ENCODE peak calls at places on chromosomes 2 and 18, in six cellular contexts. I is fibroblast of mammary gland, Y is heart left ventricle, K is spleen, V is IMR-90, U is foreskin keratinocyte. X is an unnamed sample.
A peak's percentile ranks its signal among the peaks of the same experiment; 100 is the strongest.

GRCh38 chr2:162731917-162732804 is 106.4 kb downstream of the KCNH7 start:
- DNase-seq in I (no peak), Y (no peak), K (no peak), V (no peak), U (no peak), X (no peak)

GRCh38 chr2:27071277-27071989 is at the start of gene OST4:
- DNase-seq in I (peak; percentile 89), Y (peak; percentile 96), K (peak; percentile 99), V (peak; percentile 92), U (peak; percentile 82), X (peak; percentile 84)

GRCh38 chr2:169676357-169676756 is 17.8 kb downstream of the CFAP210 start:
- DNase-seq in I (no peak), Y (no peak), K (no peak), V (no peak), U (no peak), X (no peak)

GRCh38 chr2:142415461-142415860 is 284.6 kb upstream of the LRP1B start:
- DNase-seq in I (no peak), Y (no peak), K (no peak), V (no peak), U (no peak), X (no peak)

GRCh38 chr18:58308463-58308862 is 264.4 kb downstream of the NEDD4L start:
- DNase-seq in I (no peak), Y (no peak), K (no peak), V (no peak), U (no peak), X (no peak)

GRCh38 chr2:126947090-126947404 is 48.4 kb downstream of the TEX51 start:
- DNase-seq in I (no peak), Y (no peak), K (no peak), V (no peak), U (no peak), X (no peak)

GRCh38 chr2:64448069-64448468 is 5.9 kb upstream of the LGALSL start:
- DNase-seq in I (no peak), Y (no peak), K (no peak), V (no peak), U (no peak), X (no peak)

GRCh38 chr2:127218843-127219715 is 1.0 kb downstream of the CYP27C1 start:
- DNase-seq in I (no peak), Y (no peak), K (no peak), V (no peak), U (no peak), X (no peak)

GRCh38 chr2:143759455-143759854 is 630.2 kb downstream of the ARHGAP15 start:
- DNase-seq in I (no peak), Y (no peak), K (no peak), V (no peak), U (no peak), X (no peak)

GRCh38 chr2:43228341-43228751 is 1.9 kb upstream of the ZFP36L2 start:
- DNase-seq in I (peak; percentile 40), Y (no peak), K (peak; percentile 67), V (no peak), U (no peak), X (no peak)

GRCh38 chr2:165440367-165440766 is 29.1 kb upstream of the CSRNP3 start:
- DNase-seq in I (peak; percentile 87), Y (no peak), K (no peak), V (peak; percentile 4), U (no peak), X (no peak)

GRCh38 chr2:45006942-45007287 is 2.3 kb downstream of the SIX2 start:
- DNase-seq in I (no peak), Y (no peak), K (no peak), V (no peak), U (no peak), X (no peak)

GRCh38 chr2:215950009-215950408 is 63.3 kb downstream of the MREG start:
- DNase-seq in I (peak; percentile 79), Y (no peak), K (no peak), V (peak; percentile 67), U (peak; percentile 55), X (no peak)

GRCh38 chr2:175187378-175187777 is 5.9 kb upstream of the ATP5MC3 start:
- DNase-seq in I (peak; percentile 25), Y (no peak), K (no peak), V (peak; percentile 11), U (peak; percentile 16), X (no peak)

GRCh38 chr2:215624423-215624829 is 188.6 kb upstream of the FN1 start:
- DNase-seq in I (peak; percentile 100), Y (peak; percentile 28), K (no peak), V (peak; percentile 100), U (peak; percentile 59), X (peak; percentile 97)

GRCh38 chr2:233303252-233303651 is 4.4 kb upstream of the SAG start:
- DNase-seq in I (no peak), Y (no peak), K (no peak), V (no peak), U (no peak), X (no peak)

GRCh38 chr2:38443021-38443541 is 66.0 kb upstream of the ATL2 start:
- DNase-seq in I (peak; percentile 23), Y (no peak), K (no peak), V (no peak), U (peak; percentile 74), X (no peak)

GRCh38 chr2:138677179-138677578 is 103.0 kb downstream of the NXPH2 start:
- DNase-seq in I (no peak), Y (no peak), K (no peak), V (no peak), U (no peak), X (no peak)

GRCh38 chr2:40300391-40300790 is 151.5 kb downstream of the SLC8A1 start:
- DNase-seq in I (no peak), Y (no peak), K (no peak), V (no peak), U (no peak), X (no peak)

GRCh38 chr2:58521803-58522602 is 280.9 kb upstream of the FANCL start:
- DNase-seq in I (peak; percentile 2), Y (no peak), K (no peak), V (no peak), U (peak; percentile 44), X (no peak)

GRCh38 chr2:58571181-58571852 is 330.2 kb upstream of the FANCL start:
- DNase-seq in I (peak; percentile 81), Y (no peak), K (no peak), V (peak; percentile 69), U (peak; percentile 72), X (peak; percentile 23)

GRCh38 chr2:231795525-231796327 is 9.5 kb downstream of the COPS7B start:
- DNase-seq in I (peak; percentile 76), Y (no peak), K (no peak), V (peak; percentile 75), U (peak; percentile 79), X (peak; percentile 34)
- TF ChIP-seq CTCF in I (peak; percentile 32), Y (no peak), K (no peak), V (peak; percentile 39), U (peak; percentile 67), X (peak; percentile 52)

GRCh38 chr18:77139619-77140018 is 7.0 kb upstream of the MBP start:
- DNase-seq in I (no peak), Y (no peak), K (no peak), V (no peak), U (no peak), X (no peak)

GRCh38 chr18:77140030-77140429 is 7.4 kb upstream of the MBP start:
- DNase-seq in I (no peak), Y (no peak), K (no peak), V (no peak), U (no peak), X (no peak)

GRCh38 chr18:77140439-77141109 is 8.0 kb upstream of the MBP start:
- DNase-seq in I (no peak), Y (no peak), K (no peak), V (no peak), U (peak; percentile 38), X (no peak)

GRCh38 chr18:77143196-77143595 is 10.6 kb upstream of the MBP start:
- DNase-seq in I (no peak), Y (no peak), K (no peak), V (no peak), U (no peak), X (no peak)

GRCh38 chr18:77141401-77142118 is 9.0 kb upstream of the MBP start:
- DNase-seq in I (no peak), Y (no peak), K (no peak), V (no peak), U (no peak), X (no peak)
- TF ChIP-seq CTCF in I (peak; percentile 13), Y (no peak), K (no peak), V (peak; percentile 1), U (peak; percentile 26), X (no peak)

GRCh38 chr18:44973282-44973681 is 292.6 kb downstream of the SETBP1 start:
- DNase-seq in I (peak; percentile 36), Y (no peak), K (no peak), V (no peak), U (no peak), X (no peak)
- TF ChIP-seq CTCF in I (peak; percentile 25), Y (peak; percentile 6), K (no peak), V (no peak), U (peak; percentile 49), X (peak; percentile 11)

GRCh38 chr2:104250635-104251034 is 603.3 kb upstream of the POU3F3 start:
- DNase-seq in I (no peak), Y (no peak), K (no peak), V (no peak), U (no peak), X (no peak)

GRCh38 chr2:104249666-104250065 is 604.2 kb upstream of the POU3F3 start:
- DNase-seq in I (no peak), Y (no peak), K (no peak), V (no peak), U (no peak), X (no peak)

GRCh38 chr2:104254017-104254416 is 599.9 kb upstream of the POU3F3 start:
- DNase-seq in I (no peak), Y (no peak), K (no peak), V (no peak), U (no peak), X (no peak)
- TF ChIP-seq CTCF in I (no peak), Y (no peak), K (no peak), V (no peak), U (no peak), X (no peak)

GRCh38 chr18:9578306-9578705 is 36.1 kb downstream of the PPP4R1 start:
- DNase-seq in I (peak; percentile 31), Y (no peak), K (no peak), V (peak; percentile 39), U (peak; percentile 46), X (no peak)

GRCh38 chr18:9571546-9571945 is 42.8 kb downstream of the PPP4R1 start:
- DNase-seq in I (no peak), Y (no peak), K (no peak), V (no peak), U (no peak), X (no peak)

GRCh38 chr18:9577361-9577760 is 37.0 kb downstream of the PPP4R1 start:
- DNase-seq in I (no peak), Y (no peak), K (no peak), V (no peak), U (no peak), X (no peak)

GRCh38 chr18:9574473-9575115 is 39.8 kb downstream of the PPP4R1 start:
- DNase-seq in I (no peak), Y (no peak), K (no peak), V (no peak), U (no peak), X (no peak)

GRCh38 chr18:9575558-9575957 is 38.8 kb downstream of the PPP4R1 start:
- DNase-seq in I (peak; percentile 97), Y (peak; percentile 80), K (no peak), V (peak; percentile 98), U (peak; percentile 76), X (peak; percentile 96)
- TF ChIP-seq CTCF in I (peak; percentile 94), Y (peak; percentile 84), K (peak; percentile 60), V (peak; percentile 92), U (peak; percentile 84), X (peak; percentile 92)

GRCh38 chr18:76252880-76253279 is 242.2 kb downstream of the ZNF516 start:
- DNase-seq in I (peak; percentile 34), Y (no peak), K (no peak), V (peak; percentile 6), U (no peak), X (no peak)
- TF ChIP-seq CTCF in I (peak; percentile 57), Y (no peak), K (peak; percentile 14), V (peak; percentile 43), U (peak; percentile 54), X (peak; percentile 46)